ENCODE peak calls at places on chromosomes 2 and 18, in four cellular contexts. One of them, this sample, is unnamed.
A peak's percentile ranks its signal among the peaks of the same experiment; 100 is the strongest.

GRCh38 chr2:12169060-12169406 is 422.6 kb downstream of the LPIN1 start:
- DNase-seq in GM12892: no peak
- DNase-seq in NAMALWA: no peak
- DNase-seq in stimulated activated CD4-positive, alpha-beta T cell treated with anti-CD3 and anti-CD28 coated beads, Interleukin-12 subunit alpha, Interleukin-12 subunit beta, amount 100 ng/mL, for 4 hours: no peak
- DNase-seq in this sample: no peak

GRCh38 chr18:13642440-13642827 is 83.9 kb downstream of the FAM210A start:
- DNase-seq in GM12892: no peak
- DNase-seq in NAMALWA: no peak
- DNase-seq in stimulated activated CD4-positive, alpha-beta T cell treated with anti-CD3 and anti-CD28 coated beads, Interleukin-12 subunit alpha, Interleukin-12 subunit beta, amount 100 ng/mL, for 4 hours: no peak
- DNase-seq in this sample: no peak

GRCh38 chr2:130371723-130372054 is 15.8 kb downstream of the PTPN18 start:
- DNase-seq in GM12892: no peak
- DNase-seq in NAMALWA: no peak
- DNase-seq in stimulated activated CD4-positive, alpha-beta T cell treated with anti-CD3 and anti-CD28 coated beads, Interleukin-12 subunit alpha, Interleukin-12 subunit beta, amount 100 ng/mL, for 4 hours: no peak
- DNase-seq in this sample: no peak

GRCh38 chr2:124286089-124286783 is 261.1 kb downstream of the CNTNAP5 start:
- DNase-seq in GM12892: no peak
- DNase-seq in NAMALWA: no peak
- DNase-seq in stimulated activated CD4-positive, alpha-beta T cell treated with anti-CD3 and anti-CD28 coated beads, Interleukin-12 subunit alpha, Interleukin-12 subunit beta, amount 100 ng/mL, for 4 hours: no peak
- DNase-seq in this sample: no peak

GRCh38 chr2:190736355-190736754 is 87.5 kb downstream of the NAB1 start:
- DNase-seq in GM12892: no peak
- DNase-seq in NAMALWA: no peak
- DNase-seq in stimulated activated CD4-positive, alpha-beta T cell treated with anti-CD3 and anti-CD28 coated beads, Interleukin-12 subunit alpha, Interleukin-12 subunit beta, amount 100 ng/mL, for 4 hours: no peak
- DNase-seq in this sample: no peak

GRCh38 chr18:67919316-67919715 is 402.8 kb upstream of the DSEL start:
- DNase-seq in GM12892: no peak
- DNase-seq in NAMALWA: no peak
- DNase-seq in stimulated activated CD4-positive, alpha-beta T cell treated with anti-CD3 and anti-CD28 coated beads, Interleukin-12 subunit alpha, Interleukin-12 subunit beta, amount 100 ng/mL, for 4 hours: no peak
- DNase-seq in this sample: no peak

GRCh38 chr2:199405241-199405640 is 52.5 kb downstream of the SATB2 start:
- DNase-seq in GM12892: no peak
- DNase-seq in NAMALWA: peak; percentile 12
- DNase-seq in stimulated activated CD4-positive, alpha-beta T cell treated with anti-CD3 and anti-CD28 coated beads, Interleukin-12 subunit alpha, Interleukin-12 subunit beta, amount 100 ng/mL, for 4 hours: no peak
- DNase-seq in this sample: no peak

GRCh38 chr2:152646775-152647174 is 70.5 kb downstream of the PRPF40A start:
- DNase-seq in GM12892: no peak
- DNase-seq in NAMALWA: no peak
- DNase-seq in stimulated activated CD4-positive, alpha-beta T cell treated with anti-CD3 and anti-CD28 coated beads, Interleukin-12 subunit alpha, Interleukin-12 subunit beta, amount 100 ng/mL, for 4 hours: no peak
- DNase-seq in this sample: no peak

GRCh38 chr2:53672881-53673522 is 94.6 kb upstream of the CHAC2 start:
- DNase-seq in GM12892: no peak
- DNase-seq in NAMALWA: no peak
- DNase-seq in stimulated activated CD4-positive, alpha-beta T cell treated with anti-CD3 and anti-CD28 coated beads, Interleukin-12 subunit alpha, Interleukin-12 subunit beta, amount 100 ng/mL, for 4 hours: no peak
- DNase-seq in this sample: no peak

GRCh38 chr2:197931661-197932312 is 127.4 kb downstream of the PLCL1 start:
- DNase-seq in GM12892: no peak
- DNase-seq in NAMALWA: no peak
- DNase-seq in stimulated activated CD4-positive, alpha-beta T cell treated with anti-CD3 and anti-CD28 coated beads, Interleukin-12 subunit alpha, Interleukin-12 subunit beta, amount 100 ng/mL, for 4 hours: no peak
- DNase-seq in this sample: no peak

GRCh38 chr2:238945433-238946150 is 97.7 kb downstream of the TWIST2 start:
- DNase-seq in GM12892: no peak
- DNase-seq in NAMALWA: peak; percentile 10
- DNase-seq in stimulated activated CD4-positive, alpha-beta T cell treated with anti-CD3 and anti-CD28 coated beads, Interleukin-12 subunit alpha, Interleukin-12 subunit beta, amount 100 ng/mL, for 4 hours: no peak
- DNase-seq in this sample: no peak

GRCh38 chr2:6524678-6525367 is 340.9 kb downstream of the CMPK2 start:
- DNase-seq in GM12892: no peak
- DNase-seq in NAMALWA: no peak
- DNase-seq in stimulated activated CD4-positive, alpha-beta T cell treated with anti-CD3 and anti-CD28 coated beads, Interleukin-12 subunit alpha, Interleukin-12 subunit beta, amount 100 ng/mL, for 4 hours: no peak
- DNase-seq in this sample: no peak

GRCh38 chr2:237466266-237466665 is 20.8 kb upstream of the MLPH start:
- DNase-seq in GM12892: no peak
- DNase-seq in NAMALWA: no peak
- DNase-seq in stimulated activated CD4-positive, alpha-beta T cell treated with anti-CD3 and anti-CD28 coated beads, Interleukin-12 subunit alpha, Interleukin-12 subunit beta, amount 100 ng/mL, for 4 hours: no peak
- DNase-seq in this sample: no peak

GRCh38 chr2:28004086-28004485 is 113.6 kb downstream of the BABAM2 start:
- DNase-seq in GM12892: no peak
- DNase-seq in NAMALWA: no peak
- DNase-seq in stimulated activated CD4-positive, alpha-beta T cell treated with anti-CD3 and anti-CD28 coated beads, Interleukin-12 subunit alpha, Interleukin-12 subunit beta, amount 100 ng/mL, for 4 hours: no peak
- DNase-seq in this sample: no peak

GRCh38 chr2:71813801-71814470 is 333.7 kb downstream of the CYP26B1 start:
- DNase-seq in GM12892: no peak
- DNase-seq in NAMALWA: no peak
- DNase-seq in stimulated activated CD4-positive, alpha-beta T cell treated with anti-CD3 and anti-CD28 coated beads, Interleukin-12 subunit alpha, Interleukin-12 subunit beta, amount 100 ng/mL, for 4 hours: no peak
- DNase-seq in this sample: no peak

GRCh38 chr2:148704247-148704646 is 59.7 kb downstream of the EPC2 start:
- DNase-seq in GM12892: no peak
- DNase-seq in NAMALWA: no peak
- DNase-seq in stimulated activated CD4-positive, alpha-beta T cell treated with anti-CD3 and anti-CD28 coated beads, Interleukin-12 subunit alpha, Interleukin-12 subunit beta, amount 100 ng/mL, for 4 hours: no peak
- DNase-seq in this sample: no peak

GRCh38 chr2:86592547-86593230 is 29.4 kb upstream of the CHMP3 start:
- DNase-seq in GM12892: no peak
- DNase-seq in NAMALWA: no peak
- DNase-seq in stimulated activated CD4-positive, alpha-beta T cell treated with anti-CD3 and anti-CD28 coated beads, Interleukin-12 subunit alpha, Interleukin-12 subunit beta, amount 100 ng/mL, for 4 hours: no peak
- DNase-seq in this sample: no peak